ENCODE peak calls at places on chromosomes 3 and 15, in ten cellular contexts. G, A, Y, N, C, T, F, R, Q and L are unnamed samples.

GRCh38 chr15:89457086-89457485 is 39.3 kb downstream of the RHCG start:
- DNase-seq in G (no peak), A (peak; percentile 54), Y (peak; percentile 10), N (no peak), C (no peak), T (peak; percentile 29), F (peak; percentile 45), R (no peak), Q (no peak), L (peak; percentile 30)

GRCh38 chr15:93235926-93236781 is 147.1 kb upstream of the RGMA start:
- DNase-seq in G (no peak), A (no peak), Y (no peak), N (no peak), C (peak; percentile 35), T (no peak), F (no peak), R (no peak), Q (no peak), L (no peak)

GRCh38 chr15:75107905-75108838 is 84.8 kb downstream of the PPCDC start:
- DNase-seq in G (peak; percentile 92), A (peak; percentile 91), Y (no peak), N (no peak), C (no peak), T (peak; percentile 90), F (peak; percentile 87), R (peak; percentile 51), Q (no peak), L (peak; percentile 89)

GRCh38 chr3:123015596-123015995 is 12.0 kb downstream of the SEMA5B start:
- DNase-seq in G (no peak), A (peak; percentile 37), Y (no peak), N (no peak), C (no peak), T (no peak), F (no peak), R (no peak), Q (no peak), L (no peak)

GRCh38 chr15:71687902-71688508 is 122.3 kb upstream of the NR2E3 start:
- DNase-seq in G (peak; percentile 54), A (no peak), Y (no peak), N (no peak), C (no peak), T (peak; percentile 52), F (peak; percentile 88), R (no peak), Q (no peak), L (no peak)

GRCh38 chr3:30924763-30925162 is 30.3 kb upstream of the GADL1 start:
- DNase-seq in G (no peak), A (peak; percentile 31), Y (no peak), N (no peak), C (no peak), T (no peak), F (peak; percentile 20), R (no peak), Q (no peak), L (peak; percentile 68)

GRCh38 chr15:31236184-31237041 is 90.2 kb upstream of the KLF13 start:
- DNase-seq in G (peak; percentile 69), A (peak; percentile 54), Y (peak; percentile 78), N (no peak), C (no peak), T (peak; percentile 97), F (peak; percentile 93), R (peak; percentile 59), Q (no peak), L (peak; percentile 91)

GRCh38 chr3:43319364-43319763 is 33.0 kb downstream of the SNRK start:
- DNase-seq in G (no peak), A (no peak), Y (peak; percentile 4), N (no peak), C (no peak), T (no peak), F (no peak), R (no peak), Q (no peak), L (no peak)

GRCh38 chr3:71011565-71012287 is 571.8 kb downstream of the FOXP1 start:
- DNase-seq in G (no peak), A (peak; percentile 66), Y (no peak), N (no peak), C (no peak), T (no peak), F (no peak), R (no peak), Q (no peak), L (peak; percentile 29)

GRCh38 chr3:86929046-86929445 is 61.9 kb downstream of the VGLL3 start:
- DNase-seq in G (no peak), A (peak; percentile 41), Y (no peak), N (no peak), C (no peak), T (peak; percentile 82), F (no peak), R (no peak), Q (no peak), L (no peak)

GRCh38 chr3:195254454-195255175 is 16.3 kb downstream of the XXYLT1 start:
- DNase-seq in G (no peak), A (no peak), Y (no peak), N (no peak), C (no peak), T (no peak), F (no peak), R (no peak), Q (no peak), L (no peak)

GRCh38 chr3:108642526-108642925 is 53.0 kb downstream of the DZIP3 start:
- DNase-seq in G (no peak), A (no peak), Y (no peak), N (no peak), C (no peak), T (no peak), F (no peak), R (no peak), Q (no peak), L (no peak)

GRCh38 chr15:67892559-67893377 is 52.9 kb upstream of the RNU6-1 start:
- DNase-seq in G (no peak), A (no peak), Y (no peak), N (no peak), C (no peak), T (no peak), F (peak; percentile 36), R (no peak), Q (no peak), L (no peak)

GRCh38 chr15:70250208-70251201 is 152.8 kb upstream of the TLE3 start:
- DNase-seq in G (no peak), A (no peak), Y (no peak), N (no peak), C (no peak), T (no peak), F (no peak), R (peak; percentile 12), Q (no peak), L (no peak)

GRCh38 chr3:160368804-160369203 is 30.2 kb downstream of the IFT80 start:
- DNase-seq in G (no peak), A (peak; percentile 9), Y (no peak), N (no peak), C (no peak), T (no peak), F (no peak), R (no peak), Q (no peak), L (no peak)

GRCh38 chr3:72625616-72626337 is 222.5 kb downstream of the SHQ1 start:
- DNase-seq in G (no peak), A (peak; percentile 92), Y (no peak), N (no peak), C (no peak), T (peak; percentile 52), F (peak; percentile 78), R (no peak), Q (no peak), L (peak; percentile 98)

GRCh38 chr3:152071924-152072323 is 196.8 kb upstream of the MBNL1 start:
- DNase-seq in G (no peak), A (peak; percentile 64), Y (peak; percentile 26), N (peak; percentile 3), C (no peak), T (peak; percentile 61), F (peak; percentile 79), R (peak; percentile 45), Q (no peak), L (peak; percentile 73)

GRCh38 chr3:186280737-186281136 is 81.3 kb downstream of the DGKG start:
- DNase-seq in G (no peak), A (no peak), Y (no peak), N (no peak), C (no peak), T (no peak), F (no peak), R (no peak), Q (no peak), L (no peak)

GRCh38 chr3:47536221-47536891 is 22.8 kb upstream of the ELP6 start:
- DNase-seq in G (no peak), A (no peak), Y (peak; percentile 86), N (no peak), C (peak; percentile 8), T (no peak), F (no peak), R (no peak), Q (no peak), L (no peak)

GRCh38 chr15:55434989-55435825 is 26.9 kb downstream of the PIERCE2 start:
- DNase-seq in G (no peak), A (peak; percentile 68), Y (peak; percentile 55), N (peak; percentile 11), C (no peak), T (peak; percentile 77), F (peak; percentile 78), R (peak; percentile 64), Q (peak; percentile 29), L (peak; percentile 69)

GRCh38 chr15:79035111-79035601 is 55.4 kb downstream of the RASGRF1 start:
- DNase-seq in G (no peak), A (no peak), Y (no peak), N (no peak), C (no peak), T (peak; percentile 28), F (peak; percentile 7), R (peak; percentile 67), Q (no peak), L (peak; percentile 7)

GRCh38 chr3:14414841-14415464 is 12.5 kb downstream of the SLC6A6 start:
- DNase-seq in G (no peak), A (no peak), Y (no peak), N (no peak), C (no peak), T (no peak), F (no peak), R (no peak), Q (no peak), L (no peak)

GRCh38 chr3:182725372-182726251 is 67.7 kb upstream of the ATP11B start:
- DNase-seq in G (peak; percentile 7), A (no peak), Y (no peak), N (no peak), C (no peak), T (peak; percentile 19), F (peak; percentile 36), R (no peak), Q (peak; percentile 75), L (peak; percentile 7)

GRCh38 chr3:59270921-59271320 is 221.1 kb upstream of the CFAP20DC start:
- DNase-seq in G (no peak), A (no peak), Y (no peak), N (no peak), C (no peak), T (no peak), F (no peak), R (no peak), Q (no peak), L (no peak)

GRCh38 chr3:193732391-193732790 is 139.4 kb downstream of the OPA1 start:
- DNase-seq in G (peak; percentile 9), A (peak; percentile 90), Y (no peak), N (no peak), C (no peak), T (peak; percentile 71), F (peak; percentile 75), R (no peak), Q (no peak), L (peak; percentile 57)

GRCh38 chr3:10284496-10284895 is 8.3 kb downstream of the GHRL start:
- DNase-seq in G (no peak), A (no peak), Y (no peak), N (no peak), C (no peak), T (no peak), F (no peak), R (no peak), Q (no peak), L (no peak)

GRCh38 chr15:100052716-100053475 is 288.9 kb downstream of the ADAMTS17 start:
- DNase-seq in G (no peak), A (no peak), Y (no peak), N (no peak), C (no peak), T (no peak), F (no peak), R (no peak), Q (no peak), L (no peak)

GRCh38 chr3:129829640-129830039 is 63.9 kb downstream of the TMCC1 start:
- DNase-seq in G (peak; percentile 93), A (peak; percentile 80), Y (peak; percentile 62), N (peak; percentile 22), C (peak; percentile 13), T (peak; percentile 92), F (peak; percentile 93), R (peak; percentile 11), Q (peak; percentile 36), L (peak; percentile 89)